ENCODE peak calls at places on chromosomes 16 and 17, in six cellular contexts. L is T follicular helper cell; Z is activated naive CD8-positive, alpha-beta T cell treated with anti-CD3 and anti-CD28 coated beads, Interleukin-2, amount 50 U/mL, for 24 hours; P is stomach; K is sciatic nerve; S is DMS153. I is an unnamed sample.

GRCh38 chr16:31009894-31010293 is 544 bp downstream of the STX1B start:
- DNase-seq in L (no peak), Z (no peak), P (no peak), K (no peak), S (no peak), I (no peak)

GRCh38 chr17:50559674-50560184 is 786 bp upstream of the CACNA1G start:
- DNase-seq in L (no peak), Z (peak), P (peak), K (no peak), S (no peak), I (no peak)

GRCh38 chr16:29290631-29291247 is 115.8 kb downstream of the NPIPB11 start:
- DNase-seq in L (peak), Z (peak), P (peak), K (peak), S (peak), I (peak)

GRCh38 chr16:50708373-50709060 is 15.1 kb downstream of the NOD2 start:
- DNase-seq in L (no peak), Z (peak), P (no peak), K (no peak), S (no peak), I (no peak)

GRCh38 chr16:54923988-54924387 is 6.7 kb upstream of the IRX5 start:
- DNase-seq in L (no peak), Z (no peak), P (no peak), K (no peak), S (no peak), I (no peak)

GRCh38 chr17:64778367-64779290 is 116.5 kb upstream of the SMURF2 start:
- DNase-seq in L (no peak), Z (no peak), P (peak), K (no peak), S (peak), I (peak)

GRCh38 chr17:60630352-60630751 is 30.4 kb downstream of the PPM1D start:
- DNase-seq in L (no peak), Z (no peak), P (no peak), K (no peak), S (no peak), I (no peak)

GRCh38 chr17:35630530-35631148 is 43.5 kb downstream of the AP2B1 start:
- DNase-seq in L (no peak), Z (no peak), P (no peak), K (no peak), S (no peak), I (no peak)

GRCh38 chr16:88638323-88639230 is at the start of gene IL17C:
- DNase-seq in L (no peak), Z (no peak), P (peak), K (no peak), S (peak), I (no peak)

GRCh38 chr17:34580685-34581445 is 1.5 kb downstream of the TMEM132E start:
- DNase-seq in L (no peak), Z (peak), P (no peak), K (peak), S (no peak), I (no peak)

GRCh38 chr16:69924041-69924775 is 26.9 kb upstream of the CLEC18A start:
- DNase-seq in L (no peak), Z (no peak), P (no peak), K (peak), S (no peak), I (no peak)

GRCh38 chr16:4375717-4376116 is 4.1 kb downstream of the VASN start:
- DNase-seq in L (no peak), Z (no peak), P (no peak), K (no peak), S (no peak), I (no peak)

GRCh38 chr17:77649717-77650211 is 308.7 kb upstream of the TNRC6C start:
- DNase-seq in L (no peak), Z (no peak), P (no peak), K (no peak), S (no peak), I (no peak)

GRCh38 chr16:57865746-57866528 is 63.6 kb upstream of the KIFC3 start:
- DNase-seq in L (no peak), Z (no peak), P (no peak), K (no peak), S (no peak), I (no peak)

GRCh38 chr16:89392881-89393730 is 97.3 kb downstream of the ANKRD11 start:
- DNase-seq in L (no peak), Z (no peak), P (no peak), K (no peak), S (no peak), I (no peak)

GRCh38 chr16:49335828-49336227 is 37.8 kb upstream of the C16orf78 start:
- DNase-seq in L (no peak), Z (no peak), P (no peak), K (no peak), S (no peak), I (no peak)

GRCh38 chr16:87984868-87985267 is 33.6 kb downstream of the BANP start:
- DNase-seq in L (no peak), Z (no peak), P (no peak), K (no peak), S (no peak), I (no peak)